ENCODE peak calls at places on chromosomes 2 and 18, in ten cellular contexts. X is esophagus squamous epithelium; B is Karpas-422; O is right atrium auricular region; V is suprapubic skin; E is cardiac muscle cell; Y is left lung; L is CD8-positive, alpha-beta T cell; J is OCI-LY7; I is thoracic aorta. Q is an unnamed sample.
A peak's percentile ranks its signal among the peaks of the same experiment; 100 is the strongest.

GRCh38 chr2:20455076-20455587 is 8.3 kb downstream of the RHOB start:
- DNase-seq in X (no peak), B (no peak), O (peak; percentile 43), V (no peak), E (no peak), Y (no peak), L (no peak), J (no peak), I (no peak), Q (no peak)

GRCh38 chr2:48713647-48714046 is 41.9 kb downstream of the LHCGR start:
- DNase-seq in X (no peak), B (no peak), O (no peak), V (no peak), E (peak; percentile 30), Y (no peak), L (no peak), J (no peak), I (no peak), Q (no peak)

GRCh38 chr2:59627599-59627998 is 925.9 kb downstream of the BCL11A start:
- DNase-seq in X (no peak), B (no peak), O (no peak), V (no peak), E (no peak), Y (no peak), L (no peak), J (no peak), I (no peak), Q (no peak)

GRCh38 chr18:44835555-44836156 is 155.0 kb downstream of the SETBP1 start:
- DNase-seq in X (no peak), B (no peak), O (no peak), V (no peak), E (no peak), Y (no peak), L (no peak), J (no peak), I (no peak), Q (no peak)

GRCh38 chr18:54882318-54882717 is 54.0 kb downstream of the RAB27B start:
- DNase-seq in X (no peak), B (no peak), O (no peak), V (no peak), E (no peak), Y (no peak), L (no peak), J (no peak), I (no peak), Q (no peak)

GRCh38 chr2:168773719-168774521 is 28.5 kb upstream of the NOSTRIN start:
- DNase-seq in X (no peak), B (peak; percentile 91), O (peak; percentile 68), V (no peak), E (peak; percentile 58), Y (peak; percentile 62), L (no peak), J (peak; percentile 49), I (no peak), Q (no peak)

GRCh38 chr2:29459445-29460179 is 344.4 kb downstream of the CLIP4 start:
- DNase-seq in X (no peak), B (no peak), O (no peak), V (no peak), E (no peak), Y (no peak), L (no peak), J (no peak), I (no peak), Q (no peak)

GRCh38 chr2:237154050-237154638 is 68.5 kb downstream of the COPS8 start:
- DNase-seq in X (no peak), B (peak; percentile 86), O (no peak), V (no peak), E (peak; percentile 42), Y (no peak), L (peak; percentile 48), J (peak; percentile 79), I (no peak), Q (peak; percentile 9)

GRCh38 chr2:5673861-5674240 is 18.3 kb upstream of the SOX11 start:
- DNase-seq in X (no peak), B (no peak), O (no peak), V (no peak), E (peak; percentile 47), Y (no peak), L (no peak), J (no peak), I (no peak), Q (no peak)

DNA sequence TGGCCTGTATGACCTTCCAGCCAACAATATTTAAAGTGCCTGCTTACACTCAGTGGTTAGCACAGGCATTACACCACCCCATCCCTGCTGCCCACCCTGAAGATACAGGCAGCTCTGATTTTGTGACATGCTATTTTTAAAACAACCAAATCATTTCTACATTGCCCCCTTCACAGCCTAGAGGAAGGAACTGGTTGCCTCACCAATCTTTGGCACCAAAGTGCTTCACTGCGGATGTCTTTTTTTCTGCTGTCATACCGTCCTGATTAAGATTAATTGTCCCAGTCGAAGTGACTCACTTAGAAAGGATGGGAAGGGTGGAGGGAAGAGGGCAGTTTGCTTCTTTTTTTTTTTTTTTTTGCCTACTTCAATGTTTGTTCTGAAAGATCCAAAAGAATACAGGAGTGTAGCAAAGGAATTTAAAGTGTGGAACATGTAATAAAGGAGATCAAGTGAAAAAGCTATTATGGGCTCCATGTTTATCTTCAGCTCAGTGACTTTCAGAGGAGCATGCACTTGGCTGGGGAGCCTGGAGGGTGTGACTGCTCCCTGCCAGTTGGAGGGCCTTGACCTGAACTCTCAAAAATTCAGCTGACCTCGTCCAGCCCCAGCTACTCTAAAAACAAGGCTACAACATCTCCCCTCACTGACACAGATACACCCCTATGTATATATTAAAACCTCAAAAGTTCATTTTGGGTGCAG is 501.1 kb upstream of the TNP1 start:
- DNase-seq in X (no peak), B (no peak), O (no peak), V (no peak), E (peak; percentile 57), Y (no peak), L (no peak), J (no peak), I (no peak), Q (no peak)
- H3K27ac ChIP-seq in X (peak overlapping the region; percentile 74), B (no peak overlapping the region), O (peak overlapping the region; percentile 38), V (peak overlapping the region; percentile 42), E (peak overlapping the region; percentile 1), Y (peak overlapping the region; percentile 21), L (no peak overlapping the region), J (no peak overlapping the region), I (peak overlapping the region; percentile 76), Q (no peak overlapping the region)

DNA sequence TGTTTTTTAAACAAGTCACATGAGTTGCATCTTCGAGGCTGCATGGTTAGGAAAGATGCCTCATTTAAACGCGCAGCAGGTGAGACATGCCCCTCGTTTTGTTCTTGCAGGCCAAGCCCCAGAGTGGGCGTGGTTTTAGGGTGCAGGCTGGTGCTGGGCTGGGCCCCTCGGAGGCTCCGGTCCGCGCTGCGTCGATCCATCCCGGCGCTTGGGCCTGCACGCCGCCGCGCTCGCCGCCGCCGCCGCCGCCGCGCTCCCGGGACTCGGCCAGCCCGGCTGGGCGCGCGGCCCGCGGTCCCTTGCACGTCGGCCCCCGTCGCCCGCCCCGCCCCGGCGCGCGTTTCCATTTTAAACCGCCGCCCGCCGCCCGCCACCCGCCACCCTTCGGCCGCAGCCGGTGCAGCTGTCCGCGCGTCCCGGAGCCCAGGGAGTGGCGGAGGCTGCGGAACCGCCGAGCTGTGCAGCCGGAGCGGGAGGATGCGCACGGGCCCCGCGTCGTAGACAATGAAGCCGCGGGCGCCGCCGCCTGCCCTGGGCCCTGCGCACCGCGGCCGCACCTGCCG is 175.5 kb downstream of the AGAP1 start:
- DNase-seq in X (no peak), B (no peak), O (no peak), V (no peak), E (peak; percentile 85), Y (peak; percentile 85), L (peak; percentile 16), J (no peak), I (no peak), Q (peak; percentile 47)
- H3K4me3 ChIP-seq in X (peak overlapping the region; percentile 48), B (no peak overlapping the region), O (peak overlapping the region; percentile 60), V (peak overlapping the region; percentile 63), E (peak overlapping the region; percentile 64), Y (peak overlapping the region; percentile 42), L (no peak overlapping the region), J (no peak overlapping the region), I (peak overlapping the region; percentile 73), Q (no peak overlapping the region)

GRCh38 chr2:210113636-210114235 is 57.5 kb downstream of the KANSL1L start:
- DNase-seq in X (no peak), B (peak; percentile 46), O (no peak), V (no peak), E (no peak), Y (no peak), L (no peak), J (no peak), I (no peak), Q (no peak)
- H3K9me3 ChIP-seq in X (no peaks in the 10 kb centered on the region), B (peaks cover 9% of the 10 kb centered on the region), O (peaks cover 30% of the 10 kb centered on the region), V (peaks cover 7% of the 10 kb centered on the region), E (no peaks in the 10 kb centered on the region), Y (peaks cover 27% of the 10 kb centered on the region), L (no peaks in the 10 kb centered on the region), J (peaks cover 13% of the 10 kb centered on the region), I (peaks cover 18% of the 10 kb centered on the region), Q (no peaks in the 10 kb centered on the region)

DNA sequence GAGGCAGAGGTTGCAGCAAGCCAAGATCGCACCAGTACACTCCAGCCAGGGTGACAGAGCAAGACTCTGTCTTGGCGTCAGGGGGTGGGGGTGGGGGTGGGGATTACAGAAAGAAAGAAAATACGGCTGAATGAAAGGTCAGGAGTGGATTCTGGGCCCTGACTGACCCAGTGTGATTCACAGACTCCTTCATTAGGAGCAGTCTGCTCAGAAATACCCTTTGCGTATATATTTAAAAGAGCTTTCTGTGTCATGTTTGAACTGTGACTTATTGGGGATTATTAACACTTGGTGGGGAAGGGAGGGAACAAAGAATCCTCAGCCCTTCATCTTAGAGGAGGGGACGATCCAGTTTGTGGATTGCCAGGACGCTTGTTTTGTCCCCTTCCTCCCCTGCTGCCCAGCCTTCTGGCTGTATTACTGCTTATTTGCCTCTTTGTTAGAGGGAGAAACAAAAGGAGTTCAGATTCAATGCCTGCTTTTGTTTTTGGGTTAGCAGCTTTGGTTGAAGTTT is 118.2 kb downstream of the FMNL2 start:
- DNase-seq in X (no peak), B (no peak), O (no peak), V (no peak), E (no peak), Y (no peak), L (no peak), J (no peak), I (no peak), Q (no peak)
- H3K27ac ChIP-seq in X (peak overlapping the region; percentile 0), B (no peak overlapping the region), O (no peak overlapping the region), V (no peak overlapping the region), E (peak overlapping the region; percentile 24), Y (no peak overlapping the region), L (no peak overlapping the region), J (no peak overlapping the region), I (no peak overlapping the region), Q (no peak overlapping the region)

GRCh38 chr2:138536302-138536701 is 34.7 kb downstream of the SPOPL start:
- DNase-seq in X (no peak), B (peak; percentile 54), O (no peak), V (no peak), E (no peak), Y (no peak), L (no peak), J (no peak), I (no peak), Q (no peak)
- H3K4me3 ChIP-seq in X (no peak overlapping the region), B (no peak overlapping the region), O (no peak overlapping the region), V (no peak overlapping the region), E (no peak overlapping the region), Y (no peak overlapping the region), L (no peak overlapping the region), J (no peak overlapping the region), I (no peak overlapping the region), Q (no peak overlapping the region)

GRCh38 chr18:72444756-72445155 is 99.4 kb downstream of the CBLN2 start:
- DNase-seq in X (no peak), B (no peak), O (no peak), V (no peak), E (no peak), Y (no peak), L (no peak), J (no peak), I (no peak), Q (no peak)
- H3K9me3 ChIP-seq in X (no peaks in the 10 kb centered on the region), B (peaks cover 62% of the 10 kb centered on the region), O (no peaks in the 10 kb centered on the region), V (no peaks in the 10 kb centered on the region), E (no peaks in the 10 kb centered on the region), Y (no peaks in the 10 kb centered on the region), L (no peaks in the 10 kb centered on the region), J (no peaks in the 10 kb centered on the region), I (no peaks in the 10 kb centered on the region), Q (peaks cover 3% of the 10 kb centered on the region)

GRCh38 chr18:7749510-7749981 is 182.4 kb downstream of the PTPRM start:
- DNase-seq in X (no peak), B (no peak), O (no peak), V (no peak), E (peak; percentile 50), Y (no peak), L (no peak), J (no peak), I (no peak), Q (no peak)
- H3K27ac ChIP-seq in X (no peak overlapping the region), B (no peak overlapping the region), O (peak overlapping the region; percentile 6), V (no peak overlapping the region), E (peak overlapping the region; percentile 68), Y (no peak overlapping the region), L (no peak overlapping the region), J (no peak overlapping the region), I (peak overlapping the region; percentile 34), Q (no peak overlapping the region)

Q was measured in effector memory CD4-positive, alpha-beta T cell.